ENCODE peak calls at places on chromosomes 2 and 18, in ten cellular contexts. Q, R, B, L, N, F, X, E, Y and A are unnamed samples.

GRCh38 chr2:167049659-167050058 is 161.4 kb downstream of the XIRP2 start:
- DNase-seq in B (no peak), R (no peak), Y (no peak), F (no peak), X (no peak), N (no peak), L (no peak), E (no peak), Q (no peak), A (no peak)

GRCh38 chr2:205024822-205025518 is 479.7 kb downstream of the PARD3B start:
- DNase-seq in R (peak), Q (peak), F (peak), X (peak), N (no peak), E (no peak), Y (peak), B (peak), L (peak), A (no peak)

GRCh38 chr2:181399046-181399445 is 58.1 kb upstream of the ITGA4 start:
- DNase-seq in B (no peak), L (no peak), Y (no peak), R (no peak), F (no peak), E (no peak), N (no peak), Q (no peak), X (no peak), A (no peak)

GRCh38 chr18:27825735-27826477 is 351.0 kb downstream of the CDH2 start:
- DNase-seq in Y (no peak), F (no peak), Q (no peak), X (no peak), N (no peak), R (no peak), B (no peak), L (no peak), E (no peak), A (no peak)

GRCh38 chr2:74894261-74895030 is 60.5 kb downstream of the HK2 start:
- DNase-seq in Q (no peak), X (peak), N (no peak), L (no peak), E (no peak), F (no peak), R (peak), Y (peak), B (no peak), A (no peak)

GRCh38 chr2:159262226-159262625 is 24.3 kb downstream of the WDSUB1 start:
- DNase-seq in X (peak), B (no peak), Q (peak), R (no peak), L (no peak), Y (no peak), E (no peak), N (no peak), F (no peak), A (no peak)

GRCh38 chr2:43634604-43635306 is 2.3 kb upstream of the PLEKHH2 start:
- DNase-seq in B (peak), L (no peak), N (no peak), Y (peak), X (peak), Q (peak), F (no peak), E (no peak), R (peak), A (no peak)

GRCh38 chr2:116180072-116180471 is 1634.4 kb upstream of the DDX18 start:
- DNase-seq in F (no peak), L (no peak), R (no peak), Q (no peak), Y (no peak), E (no peak), X (no peak), B (no peak), N (no peak), A (no peak)

GRCh38 chr2:30765226-30765625 is 42.0 kb downstream of the CAPN13 start:
- DNase-seq in R (no peak), N (no peak), Q (no peak), Y (no peak), L (no peak), F (no peak), X (no peak), B (no peak), E (no peak), A (no peak)

GRCh38 chr2:186968277-186968676 is 119.3 kb upstream of the ZSWIM2 start:
- DNase-seq in Q (no peak), Y (no peak), E (no peak), N (no peak), X (no peak), F (no peak), R (no peak), B (no peak), L (no peak), A (peak)

GRCh38 chr2:136213836-136214235 is 95.9 kb upstream of the CXCR4 start:
- DNase-seq in Y (no peak), N (no peak), X (no peak), E (no peak), R (no peak), L (no peak), Q (no peak), F (no peak), B (no peak), A (no peak)

GRCh38 chr2:234304945-234305344 is 191.9 kb downstream of the ARL4C start:
- DNase-seq in E (no peak), B (peak), R (peak), Q (no peak), X (peak), L (peak), Y (peak), F (no peak), N (no peak), A (no peak)

GRCh38 chr2:105411720-105412407 is 13.0 kb upstream of the FHL2 start:
- DNase-seq in Y (no peak), F (no peak), L (no peak), E (no peak), N (no peak), R (no peak), X (no peak), Q (no peak), B (peak), A (no peak)

GRCh38 chr2:3151153-3151918 is 226.3 kb downstream of the EIPR1 start:
- DNase-seq in X (no peak), N (no peak), Y (no peak), E (no peak), R (no peak), F (no peak), L (no peak), B (no peak), Q (no peak), A (no peak)

GRCh38 chr18:31213641-31214040 is 51.0 kb upstream of the DSC1 start:
- DNase-seq in X (no peak), L (no peak), Y (no peak), N (no peak), E (no peak), B (no peak), Q (no peak), R (no peak), F (no peak), A (no peak)

GRCh38 chr2:152098033-152098797 is 629 bp downstream of the CACNB4 start:
- DNase-seq in E (peak), Y (no peak), X (peak), N (peak), L (peak), R (peak), F (peak), Q (no peak), B (peak), A (peak)

GRCh38 chr18:23722646-23723045 is 33.4 kb downstream of the LAMA3 start:
- DNase-seq in B (no peak), Q (no peak), F (no peak), E (no peak), L (no peak), N (no peak), Y (no peak), R (peak), X (peak), A (no peak)

GRCh38 chr18:8607776-8608682 is 1.2 kb upstream of the RAB12 start:
- DNase-seq in B (no peak), Q (no peak), E (no peak), R (peak), L (no peak), Y (no peak), F (no peak), N (no peak), X (no peak), A (no peak)
- TF ChIP-seq CTCF in B (no peak), Q (no peak), E (no peak), R (no peak), L (no peak), Y (no peak), F (no peak), N (no peak), X (no peak), A (peak)

GRCh38 chr2:172865422-172865821 is 129.8 kb downstream of the RAPGEF4 start:
- DNase-seq in Q (no peak), R (no peak), N (no peak), L (no peak), F (no peak), Y (peak), B (no peak), E (no peak), X (no peak), A (no peak)
- TF ChIP-seq CTCF in Q (peak), R (peak), N (peak), L (no peak), F (no peak), Y (peak), B (no peak), E (no peak), X (peak), A (no peak)

DNA sequence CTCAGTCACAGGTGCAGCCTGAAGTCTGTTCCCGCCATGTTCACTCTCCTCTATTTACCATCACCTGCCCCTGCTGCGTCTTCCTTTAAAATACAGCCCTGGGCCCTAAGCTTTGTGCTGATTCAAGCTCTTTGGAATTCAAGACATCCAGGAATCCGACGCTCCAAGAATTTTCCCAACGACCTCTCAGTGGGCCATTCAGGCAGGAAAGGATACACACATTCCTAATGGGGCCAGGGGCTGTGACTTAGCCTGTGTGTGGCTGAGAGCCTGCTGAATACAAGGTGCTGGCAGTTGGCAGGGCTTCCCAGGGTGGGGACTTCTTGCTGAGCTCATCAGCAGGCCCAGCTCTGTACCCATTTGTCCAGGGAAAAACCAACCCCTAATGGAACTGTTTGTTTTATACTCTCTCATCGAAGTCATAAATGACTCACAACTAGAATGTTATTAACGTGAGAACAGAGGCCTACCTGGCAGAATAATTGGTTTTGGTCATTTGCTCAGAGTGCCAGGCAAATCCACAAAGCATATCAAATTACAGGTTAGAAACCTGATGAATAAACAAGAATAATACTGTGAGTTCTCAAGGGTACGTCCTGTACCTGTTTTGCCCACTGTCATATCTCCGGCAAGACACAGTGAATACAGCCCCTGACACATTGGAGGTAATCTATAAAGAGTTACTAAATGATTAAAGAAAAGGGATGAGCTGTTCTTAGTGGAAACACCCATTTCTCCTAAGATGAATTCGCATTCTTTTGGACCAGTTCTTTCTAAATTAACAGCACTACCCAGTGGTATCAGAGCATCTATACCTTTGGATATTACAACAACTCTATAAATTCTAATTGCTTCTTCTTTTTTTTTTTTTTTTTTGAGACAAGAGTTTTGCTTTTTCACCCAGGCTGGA is 12.6 kb upstream of the KCMF1 start:
- DNase-seq in Q (peak), B (peak), Y (peak), E (peak), R (peak), X (peak), L (peak), F (no peak), N (peak), A (no peak)
- TF ChIP-seq CTCF in Q (no peak), B (no peak), Y (no peak), E (no peak), R (no peak), X (no peak), L (no peak), F (no peak), N (no peak), A (no peak)

GRCh38 chr2:195575879-195576391 is 81.1 kb upstream of the SLC39A10 start:
- DNase-seq in R (peak), N (no peak), E (no peak), Q (peak), F (no peak), L (peak), X (peak), Y (peak), B (peak), A (peak)
- TF ChIP-seq CTCF in R (no peak), N (peak), E (no peak), Q (no peak), F (no peak), L (peak), X (no peak), Y (no peak), B (peak), A (no peak)